ENCODE peak calls at places on chromosomes 11 and 22, in five cellular contexts. J, W, Z, O and N are unnamed samples.

GRCh38 chr22:38016182-38017078 is 32.1 kb upstream of the SOX10 start:
- DNase-seq in O (peak; percentile 86), J (no peak), Z (peak; percentile 21), W (no peak), N (no peak)

GRCh38 chr11:47908198-47908597 is 60.0 kb upstream of the NUP160 start:
- DNase-seq in Z (peak; percentile 44), J (no peak), W (no peak), O (no peak), N (no peak)

GRCh38 chr22:46045459-46046298 is 68.7 kb upstream of the WNT7B start:
- DNase-seq in Z (no peak), W (no peak), J (no peak), O (no peak), N (peak; percentile 39)

GRCh38 chr11:115462004-115462541 is 42.1 kb downstream of the CADM1 start:
- DNase-seq in W (no peak), O (no peak), Z (no peak), J (no peak), N (no peak)

GRCh38 chr22:33034753-33035152 is 23.4 kb downstream of the SYN3 start:
- DNase-seq in O (peak; percentile 31), Z (no peak), J (no peak), W (no peak), N (no peak)

GRCh38 chr11:111565111-111565720 is 24.7 kb downstream of the LAYN start:
- DNase-seq in J (no peak), W (no peak), O (peak; percentile 68), Z (peak; percentile 78), N (peak; percentile 78)

GRCh38 chr11:75562836-75563484 is 907 bp downstream of the SERPINH1 start:
- DNase-seq in W (peak; percentile 56), J (no peak), O (peak; percentile 12), Z (peak; percentile 64), N (peak; percentile 54)

GRCh38 chr22:44456661-44457412 is 41.2 kb downstream of the RTL6 start:
- DNase-seq in J (no peak), Z (no peak), W (no peak), O (no peak), N (no peak)

GRCh38 chr11:130455493-130456127 is 7.2 kb downstream of the ADAMTS15 start:
- DNase-seq in O (no peak), J (no peak), Z (no peak), W (no peak), N (no peak)

GRCh38 chr11:62501432-62501891 is 45.1 kb downstream of the AHNAK start:
- DNase-seq in W (no peak), Z (no peak), O (peak; percentile 82), J (no peak), N (no peak)